ENCODE peak calls at places on chromosomes 13 and 19, in six cellular contexts. B, P, Z, J, H and I are unnamed samples.

GRCh38 chr13:46134961-46135522 is 30.2 kb upstream of the CPB2 start:
- DNase-seq in B (no peak), P (no peak), Z (no peak), J (peak; percentile 2), H (no peak), I (peak; percentile 62)

GRCh38 chr19:7550987-7551761 is 15.7 kb downstream of the PNPLA6 start:
- DNase-seq in B (no peak), P (peak; percentile 56), Z (peak; percentile 82), J (peak; percentile 30), H (peak; percentile 75), I (peak; percentile 85)

GRCh38 chr13:97279913-97280312 is 57.8 kb downstream of the MBNL2 start:
- DNase-seq in B (no peak), P (no peak), Z (no peak), J (peak; percentile 74), H (no peak), I (peak; percentile 68)

GRCh38 chr13:101829484-101829883 is 377.0 kb downstream of the ITGBL1 start:
- DNase-seq in B (no peak), P (no peak), Z (no peak), J (no peak), H (no peak), I (peak; percentile 37)

GRCh38 chr13:70736622-70737317 is 628.5 kb upstream of the KLHL1 start:
- DNase-seq in B (no peak), P (no peak), Z (no peak), J (no peak), H (no peak), I (no peak)

GRCh38 chr19:42028304-42029216 is 34.5 kb upstream of the ATP1A3 start:
- DNase-seq in B (no peak), P (no peak), Z (peak; percentile 84), J (no peak), H (no peak), I (no peak)

GRCh38 chr13:74883834-74884233 is 598.1 kb downstream of the TBC1D4 start:
- DNase-seq in B (no peak), P (no peak), Z (no peak), J (peak; percentile 16), H (no peak), I (peak; percentile 72)

GRCh38 chr19:33295621-33296472 is 6.5 kb downstream of the CEBPA start:
- DNase-seq in B (no peak), P (no peak), Z (no peak), J (no peak), H (no peak), I (no peak)

GRCh38 chr19:3535235-3535921 is 3.6 kb upstream of the TEKTIP1 start:
- DNase-seq in B (no peak), P (no peak), Z (peak; percentile 8), J (no peak), H (no peak), I (no peak)

GRCh38 chr19:39390460-39390758 is 497 bp downstream of the PAF1 start:
- DNase-seq in B (peak; percentile 86), P (no peak), Z (no peak), J (no peak), H (no peak), I (no peak)

GRCh38 chr19:17421942-17422341 is 2.1 kb downstream of the MVB12A start:
- DNase-seq in B (no peak), P (no peak), Z (no peak), J (no peak), H (no peak), I (no peak)

GRCh38 chr19:52665529-52665928 is 27.4 kb upstream of the ZNF83 start:
- DNase-seq in B (no peak), P (no peak), Z (no peak), J (peak; percentile 39), H (no peak), I (peak; percentile 36)

GRCh38 chr13:33140161-33140560 is 123.9 kb downstream of the KL start:
- DNase-seq in B (no peak), P (no peak), Z (no peak), J (peak; percentile 35), H (no peak), I (no peak)

GRCh38 chr13:28568286-28568685 is 73.4 kb upstream of the FLT1 start:
- DNase-seq in B (no peak), P (peak; percentile 17), Z (peak; percentile 93), J (peak; percentile 62), H (peak; percentile 43), I (peak; percentile 43)

GRCh38 chr19:38018694-38019426 is 111.9 kb downstream of the SIPA1L3 start:
- DNase-seq in B (no peak), P (no peak), Z (no peak), J (no peak), H (no peak), I (no peak)

GRCh38 chr13:95403349-95404140 is 102.3 kb upstream of the ABCC4 start:
- DNase-seq in B (no peak), P (no peak), Z (no peak), J (no peak), H (no peak), I (peak; percentile 12)

GRCh38 chr13:95404141-95404882 is 103.1 kb upstream of the ABCC4 start:
- DNase-seq in B (peak; percentile 62), P (peak; percentile 81), Z (peak; percentile 83), J (peak; percentile 73), H (peak; percentile 83), I (peak; percentile 87)
- H3K4me3 ChIP-seq in B (peak overlapping the region; percentile 31), P (peak overlapping the region; percentile 5), Z (peak overlapping the region; percentile 52), J (peak overlapping the region; percentile 41), H (peak overlapping the region; percentile 19), I (peak overlapping the region; percentile 49)

DNA sequence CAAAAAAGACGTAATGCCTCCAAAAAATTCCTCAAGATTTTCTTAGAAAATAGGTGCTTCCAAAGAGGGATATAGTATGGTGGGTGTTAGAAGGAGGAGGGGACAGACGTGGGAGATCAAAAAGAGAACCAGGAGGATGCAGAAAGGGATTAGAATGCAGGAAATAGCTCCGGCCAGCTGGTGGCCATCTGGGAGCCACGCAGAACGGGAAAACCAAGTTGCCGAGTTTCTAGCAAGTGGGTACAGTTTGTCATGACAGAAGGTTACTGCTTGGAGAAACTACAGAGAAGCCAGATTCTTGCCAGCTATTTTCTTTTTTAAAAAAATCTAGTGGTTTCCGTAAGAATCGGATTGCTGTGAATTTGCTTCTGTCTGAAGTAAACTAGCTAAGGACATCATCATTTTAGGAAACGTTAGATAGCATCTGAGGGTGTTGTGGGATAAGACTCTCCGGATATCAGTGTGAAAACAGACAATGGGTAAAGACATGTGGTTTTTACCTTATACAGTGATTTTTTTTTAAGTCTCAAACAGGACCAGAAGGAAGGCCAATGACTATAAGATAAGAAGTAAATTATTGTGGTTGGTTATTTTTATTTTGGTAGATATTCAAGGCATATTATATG is 104.9 kb downstream of the HSPH1 start:
- DNase-seq in B (no peak), P (no peak), Z (no peak), J (peak; percentile 35), H (no peak), I (peak; percentile 36)
- TF ChIP-seq CTCF in B (no peak), P (no peak), Z (no peak), J (peak; percentile 21), H (no peak), I (peak; percentile 35)

GRCh38 chr13:40776681-40777165 is 5.7 kb upstream of the MRPS31 start:
- DNase-seq in B (peak; percentile 76), P (no peak), Z (no peak), J (peak; percentile 55), H (no peak), I (peak; percentile 68)

GRCh38 chr13:40777957-40778235 is 6.9 kb upstream of the MRPS31 start:
- DNase-seq in B (no peak), P (no peak), Z (no peak), J (no peak), H (no peak), I (peak; percentile 6)

GRCh38 chr13:40779049-40779448 is 8.1 kb upstream of the MRPS31 start:
- DNase-seq in B (no peak), P (no peak), Z (no peak), J (no peak), H (no peak), I (no peak)

GRCh38 chr13:40776232-40776631 is 5.2 kb upstream of the MRPS31 start:
- DNase-seq in B (no peak), P (no peak), Z (no peak), J (no peak), H (no peak), I (no peak)

DNA sequence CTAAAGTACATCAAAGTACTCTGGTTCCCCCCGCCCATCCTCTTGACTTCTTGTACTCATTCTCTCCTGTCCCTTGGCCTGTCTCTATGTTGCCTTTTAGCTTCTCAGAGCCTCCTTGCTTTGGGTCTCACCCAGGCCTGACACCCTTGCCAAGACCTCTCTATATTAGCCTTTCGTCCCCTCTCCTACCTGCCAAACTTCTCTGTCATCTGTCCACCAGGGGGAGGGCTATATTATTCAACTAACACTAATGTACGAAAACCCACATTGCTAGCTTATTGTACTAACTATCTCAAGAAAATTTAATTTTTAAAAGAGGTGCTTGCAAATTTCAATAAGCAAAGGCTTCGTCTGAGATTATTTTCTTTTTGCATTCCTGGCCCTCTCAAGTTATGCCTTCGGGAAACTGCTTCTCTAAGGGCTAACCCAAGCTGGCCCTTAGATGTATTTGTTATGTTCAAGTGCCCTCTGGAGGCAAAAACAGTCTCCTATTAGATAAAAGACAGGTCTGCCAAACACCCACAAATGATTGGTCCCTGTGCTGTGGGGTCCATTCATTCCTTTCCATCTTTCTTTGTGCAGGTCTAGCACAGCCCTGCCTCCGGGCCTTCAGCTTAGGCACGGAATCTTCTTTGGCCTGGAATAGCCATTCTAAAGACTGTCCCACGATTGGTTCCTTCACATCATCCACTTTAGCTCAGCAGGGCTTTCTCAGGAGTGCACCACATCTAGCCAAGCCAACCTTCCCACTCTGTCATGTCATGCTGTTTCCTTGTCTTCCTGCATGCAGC is 6.4 kb upstream of the MRPS31 start:
- DNase-seq in B (peak; percentile 65), P (no peak), Z (peak; percentile 58), J (peak; percentile 37), H (no peak), I (peak; percentile 71)
- H3K4me3 ChIP-seq in B (no peak overlapping the region), P (no peak overlapping the region), Z (peak overlapping the region; percentile 41), J (no peak overlapping the region), H (no peak overlapping the region), I (peak overlapping the region; percentile 33)

GRCh38 chr19:35309481-35310279 is 17.7 kb downstream of the MAG start:
- DNase-seq in B (no peak), P (peak; percentile 29), Z (no peak), J (peak; percentile 16), H (no peak), I (peak; percentile 89)

GRCh38 chr19:35307990-35308389 is 16.0 kb downstream of the MAG start:
- DNase-seq in B (no peak), P (no peak), Z (no peak), J (no peak), H (no peak), I (no peak)

GRCh38 chr19:35304036-35304435 is 12.1 kb downstream of the MAG start:
- DNase-seq in B (no peak), P (no peak), Z (no peak), J (no peak), H (no peak), I (no peak)

GRCh38 chr19:35305181-35305580 is 13.2 kb downstream of the MAG start:
- DNase-seq in B (no peak), P (no peak), Z (no peak), J (no peak), H (no peak), I (no peak)

DNA sequence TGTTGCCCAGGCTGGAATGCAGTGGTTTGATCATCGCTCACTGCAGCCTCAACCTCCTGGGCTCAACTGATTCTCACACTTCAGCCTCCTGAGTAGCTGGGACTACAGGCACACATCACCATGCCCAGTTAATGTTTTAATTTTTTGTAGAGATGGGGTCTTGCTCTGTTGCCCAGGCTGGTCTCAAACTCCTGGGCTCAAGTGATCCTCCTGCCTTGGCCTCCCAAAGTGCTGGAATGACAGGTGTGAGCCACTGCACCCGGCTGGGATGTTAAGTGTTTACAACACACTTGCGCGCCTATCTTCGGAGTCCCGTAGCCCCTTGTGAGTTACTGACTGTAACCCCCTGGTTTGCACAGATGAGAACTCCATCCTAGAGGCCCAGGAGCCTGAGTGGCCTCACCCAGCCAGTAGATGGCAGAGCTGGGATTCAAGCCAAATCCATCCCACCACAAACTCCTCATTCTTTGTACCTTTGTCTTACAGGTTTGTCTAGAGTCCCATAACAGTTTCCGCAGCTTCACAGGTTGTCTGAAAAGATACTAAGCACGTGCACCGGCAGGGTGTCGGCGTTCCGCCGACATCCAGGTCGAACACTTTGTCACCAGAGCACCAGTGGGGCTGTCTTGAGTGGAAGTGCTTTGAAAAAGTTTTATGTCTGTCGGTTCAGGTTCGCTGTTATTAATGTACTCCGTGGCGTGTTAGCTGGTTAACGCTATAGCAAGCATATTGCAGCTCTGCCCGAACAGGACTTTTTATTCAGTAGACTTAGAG is 14.7 kb downstream of the MAG start:
- DNase-seq in B (peak; percentile 39), P (no peak), Z (no peak), J (no peak), H (no peak), I (no peak)
- TF ChIP-seq CTCF in B (peak; percentile 30), P (no peak), Z (peak; percentile 56), J (no peak), H (no peak), I (peak; percentile 38)